ENCODE peak calls at places on chromosomes 3 and 15, in four cellular contexts. One of them, this sample, is unnamed.

GRCh38 chr3:189787622-189788021 is 156.4 kb downstream of the TP63 start:
- DNase-seq in breast epithelium: no peak
- DNase-seq in right atrium auricular region: no peak
- DNase-seq in H9: no peak
- DNase-seq in this sample: no peak

GRCh38 chr15:26790118-26790517 is 17.3 kb upstream of the GABRB3 start:
- DNase-seq in right atrium auricular region: no peak
- DNase-seq in breast epithelium: no peak
- DNase-seq in H9: no peak
- DNase-seq in this sample: no peak

GRCh38 chr3:187662848-187663407 is 7.3 kb downstream of the SST start:
- DNase-seq in breast epithelium: no peak
- DNase-seq in right atrium auricular region: no peak
- DNase-seq in H9: no peak
- DNase-seq in this sample: no peak

GRCh38 chr15:68578175-68578959 is 426 bp upstream of the CORO2B start:
- DNase-seq in right atrium auricular region: peak; percentile 86
- DNase-seq in H9: peak; percentile 65
- DNase-seq in breast epithelium: peak; percentile 41
- DNase-seq in this sample: no peak

GRCh38 chr3:47542614-47543173 is 29.2 kb upstream of the ELP6 start:
- DNase-seq in H9: no peak
- DNase-seq in breast epithelium: no peak
- DNase-seq in right atrium auricular region: no peak
- DNase-seq in this sample: no peak

GRCh38 chr3:71875461-71875947 is 90.6 kb upstream of the PROK2 start:
- DNase-seq in breast epithelium: peak; percentile 65
- DNase-seq in right atrium auricular region: no peak
- DNase-seq in H9: peak; percentile 94
- DNase-seq in this sample: peak; percentile 55

GRCh38 chr3:63034106-63034505 is 158.9 kb upstream of the CADPS start:
- DNase-seq in right atrium auricular region: no peak
- DNase-seq in H9: no peak
- DNase-seq in breast epithelium: no peak
- DNase-seq in this sample: no peak

GRCh38 chr15:66936115-66936863 is 129.1 kb upstream of the SMAD3 start:
- DNase-seq in right atrium auricular region: no peak
- DNase-seq in H9: no peak
- DNase-seq in breast epithelium: no peak
- DNase-seq in this sample: no peak

GRCh38 chr15:31262901-31263671 is 63.5 kb upstream of the KLF13 start:
- DNase-seq in H9: no peak
- DNase-seq in breast epithelium: no peak
- DNase-seq in right atrium auricular region: peak; percentile 66
- DNase-seq in this sample: no peak

DNA sequence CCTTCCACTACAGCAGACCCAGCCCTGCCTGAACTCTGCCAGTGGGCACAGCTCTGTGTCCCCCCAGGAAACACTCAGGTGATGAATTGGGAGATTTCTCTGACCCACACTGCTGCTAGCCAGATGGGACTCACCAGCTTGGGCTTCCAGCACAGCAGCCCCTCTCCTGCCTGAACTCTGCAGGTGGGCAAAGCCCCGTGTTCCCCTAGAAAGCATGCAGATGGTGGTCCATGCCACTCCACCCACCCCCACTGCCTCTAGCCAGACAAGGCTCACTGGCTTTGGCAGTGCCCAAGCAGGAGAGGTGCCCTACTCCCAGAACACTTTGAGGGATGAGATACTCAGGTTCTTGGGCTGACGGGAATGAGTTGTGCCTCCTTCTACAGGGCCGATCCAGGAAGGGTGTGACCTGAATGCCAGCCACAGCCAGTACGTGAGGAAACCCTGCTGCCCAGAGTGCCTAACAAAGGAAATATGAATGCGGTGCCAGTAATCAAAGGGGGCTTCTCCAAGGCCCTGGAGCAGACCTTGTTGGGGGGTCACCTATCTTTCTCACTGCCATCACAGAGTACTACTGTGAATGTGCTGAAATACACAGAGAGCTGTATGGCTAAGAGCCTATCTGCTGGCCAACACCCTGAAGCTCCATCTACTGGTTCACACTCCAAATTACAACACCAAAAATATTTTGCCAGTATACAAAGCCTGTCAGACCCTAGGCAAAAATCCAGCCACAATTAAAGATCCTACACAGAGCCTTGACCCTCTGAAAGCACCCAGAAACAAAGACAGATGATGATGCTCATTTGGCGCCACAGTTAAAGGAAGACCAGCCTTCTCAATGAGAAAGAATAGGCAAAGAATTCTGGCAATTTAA is 61.9 kb downstream of the BTLA start:
- DNase-seq in H9: peak; percentile 45
- DNase-seq in right atrium auricular region: no peak
- DNase-seq in breast epithelium: no peak
- DNase-seq in this sample: no peak
- TF ChIP-seq CTCF in H9: peak; percentile 70
- TF ChIP-seq CTCF in right atrium auricular region: peak; percentile 25
- TF ChIP-seq CTCF in breast epithelium: no peak
- TF ChIP-seq CTCF in this sample: peak; percentile 6

DNA sequence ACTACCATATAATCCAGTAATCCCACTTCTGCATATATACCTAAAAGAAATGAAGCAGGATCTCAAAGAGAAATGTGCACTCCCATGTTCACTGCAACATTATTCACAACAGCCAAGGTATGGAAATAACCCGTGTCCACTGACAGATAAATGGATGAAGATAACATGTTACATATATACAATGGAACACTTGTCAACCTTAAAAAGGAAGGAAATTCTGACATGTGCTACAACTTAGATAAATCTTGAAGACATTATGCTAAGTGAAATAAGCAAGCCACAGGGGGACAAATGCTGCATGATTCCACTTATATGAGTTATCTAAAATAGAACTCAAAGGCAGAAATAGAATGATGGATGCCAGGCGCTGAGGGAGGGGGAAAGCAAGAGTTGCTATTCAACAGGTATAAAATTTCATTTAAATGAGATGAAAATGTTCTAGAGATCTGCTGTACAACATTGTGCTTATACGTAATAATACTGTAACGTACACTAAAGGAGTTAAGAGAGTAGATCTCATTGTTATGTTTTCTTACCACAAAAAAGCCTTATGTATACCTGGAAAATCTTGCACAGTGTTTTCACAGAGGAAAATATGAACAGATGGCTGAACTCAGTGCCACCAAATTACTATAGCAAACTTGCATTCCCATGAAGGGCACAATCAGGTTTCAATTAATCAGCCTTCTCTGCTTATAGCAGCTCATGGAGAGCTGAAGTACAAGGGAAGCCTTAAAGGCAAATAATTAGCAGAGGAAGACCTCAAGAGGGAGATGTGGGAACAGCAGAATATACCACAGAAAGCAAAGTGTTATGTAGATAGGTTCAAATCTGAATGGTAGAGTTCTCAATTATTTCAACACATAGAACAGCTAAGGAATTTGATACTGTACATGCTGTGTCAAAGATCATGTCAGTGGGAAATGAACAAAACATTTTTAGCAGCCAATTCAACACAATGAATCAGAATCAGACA is 8.0 kb upstream of the VPS39 start:
- DNase-seq in H9: no peak
- DNase-seq in right atrium auricular region: no peak
- DNase-seq in breast epithelium: no peak
- DNase-seq in this sample: no peak
- TF ChIP-seq CTCF in H9: peak; percentile 22
- TF ChIP-seq CTCF in right atrium auricular region: peak; percentile 37
- TF ChIP-seq CTCF in breast epithelium: no peak
- TF ChIP-seq CTCF in this sample: peak; percentile 37

DNA sequence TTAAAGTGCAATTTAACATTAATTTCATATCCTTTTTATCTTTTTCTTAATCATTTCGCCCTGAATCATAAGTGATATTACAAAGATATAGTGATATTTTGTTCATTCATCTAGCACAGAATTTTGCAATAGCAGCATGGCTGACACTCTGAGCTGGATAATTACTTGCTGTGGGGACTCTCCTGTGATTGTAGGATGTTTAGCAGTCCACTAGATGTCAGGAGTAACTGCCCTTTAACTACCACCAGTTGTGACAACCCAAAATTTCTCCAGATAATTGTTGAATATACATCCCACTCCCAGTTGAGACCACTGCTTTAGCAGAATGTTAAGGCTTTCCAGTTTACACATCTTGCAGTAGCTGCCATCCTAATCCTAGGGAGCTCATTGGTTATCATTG is 196.8 kb upstream of the MBNL1 start:
- DNase-seq in H9: no peak
- DNase-seq in breast epithelium: no peak
- DNase-seq in right atrium auricular region: no peak
- DNase-seq in this sample: no peak
- TF ChIP-seq CTCF in H9: peak; percentile 69
- TF ChIP-seq CTCF in breast epithelium: no peak
- TF ChIP-seq CTCF in right atrium auricular region: peak; percentile 58
- TF ChIP-seq CTCF in this sample: peak; percentile 9

GRCh38 chr15:33425149-33425548 is 114.4 kb downstream of the RYR3 start:
- DNase-seq in breast epithelium: no peak
- DNase-seq in H9: no peak
- DNase-seq in right atrium auricular region: peak; percentile 63
- DNase-seq in this sample: no peak

GRCh38 chr15:33424025-33424424 is 113.3 kb downstream of the RYR3 start:
- DNase-seq in H9: no peak
- DNase-seq in breast epithelium: no peak
- DNase-seq in right atrium auricular region: no peak
- DNase-seq in this sample: no peak
- TF ChIP-seq CTCF in H9: no peak
- TF ChIP-seq CTCF in breast epithelium: no peak
- TF ChIP-seq CTCF in right atrium auricular region: no peak
- TF ChIP-seq CTCF in this sample: no peak

GRCh38 chr3:45677045-45677436 is 12.2 kb upstream of the SACM1L start:
- DNase-seq in right atrium auricular region: no peak
- DNase-seq in H9: no peak
- DNase-seq in breast epithelium: peak; percentile 79
- DNase-seq in this sample: no peak

GRCh38 chr3:45679805-45680204 is 9.4 kb upstream of the SACM1L start:
- DNase-seq in right atrium auricular region: no peak
- DNase-seq in H9: no peak
- DNase-seq in breast epithelium: no peak
- DNase-seq in this sample: no peak

GRCh38 chr3:45677841-45678240 is 11.4 kb upstream of the SACM1L start:
- DNase-seq in breast epithelium: peak; percentile 79
- DNase-seq in H9: no peak
- DNase-seq in right atrium auricular region: no peak
- DNase-seq in this sample: no peak

GRCh38 chr3:45673273-45673672 is 15.9 kb upstream of the SACM1L start:
- DNase-seq in breast epithelium: no peak
- DNase-seq in H9: peak; percentile 70
- DNase-seq in right atrium auricular region: no peak
- DNase-seq in this sample: no peak

GRCh38 chr3:45676248-45677044 is 12.8 kb upstream of the SACM1L start:
- DNase-seq in right atrium auricular region: no peak
- DNase-seq in H9: no peak
- DNase-seq in breast epithelium: no peak
- DNase-seq in this sample: no peak
- TF ChIP-seq CTCF in right atrium auricular region: no peak
- TF ChIP-seq CTCF in H9: no peak
- TF ChIP-seq CTCF in breast epithelium: no peak
- TF ChIP-seq CTCF in this sample: no peak

DNA sequence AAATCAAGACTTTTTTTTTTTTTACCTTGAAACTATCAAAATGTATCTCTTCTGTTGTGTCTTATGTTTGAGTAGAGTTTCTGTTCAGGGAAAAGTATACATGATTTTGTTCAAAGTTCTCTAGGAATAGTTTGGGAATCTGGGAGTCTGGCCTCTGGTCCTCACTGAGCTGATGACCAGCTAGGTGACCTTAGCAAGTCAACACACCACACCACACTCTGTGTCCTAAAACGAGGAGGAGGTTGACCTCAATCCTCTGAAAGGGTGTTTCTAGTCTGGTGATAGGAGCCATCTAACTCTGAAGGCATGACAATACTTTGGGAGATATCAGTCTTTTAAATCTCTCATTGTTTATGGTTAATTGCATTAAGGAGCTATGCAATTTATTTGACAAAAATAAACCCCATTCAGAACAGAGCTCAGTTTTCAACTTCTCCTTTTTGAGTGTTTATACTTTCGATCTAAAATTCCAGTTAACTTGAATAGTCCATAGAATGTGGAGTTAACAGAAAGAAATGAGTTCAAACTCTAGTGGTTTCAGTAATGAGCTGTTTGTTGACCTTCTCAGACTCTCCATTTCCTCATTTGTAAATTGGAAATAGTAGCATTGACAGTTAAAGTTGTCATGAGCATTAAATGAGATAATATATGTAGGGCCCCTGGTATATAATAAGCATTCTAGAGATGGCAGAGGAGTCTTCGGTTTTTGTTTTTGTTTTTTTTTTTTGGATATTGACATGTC is 112.2 kb upstream of the LRRN1 start:
- DNase-seq in H9: no peak
- DNase-seq in right atrium auricular region: no peak
- DNase-seq in breast epithelium: no peak
- DNase-seq in this sample: no peak
- TF ChIP-seq CTCF in H9: no peak
- TF ChIP-seq CTCF in right atrium auricular region: no peak
- TF ChIP-seq CTCF in breast epithelium: no peak
- TF ChIP-seq CTCF in this sample: no peak

GRCh38 chr3:191362524-191363090 is 32.3 kb upstream of the UTS2B start:
- DNase-seq in breast epithelium: no peak
- DNase-seq in H9: no peak
- DNase-seq in right atrium auricular region: no peak
- DNase-seq in this sample: no peak
- TF ChIP-seq CTCF in breast epithelium: no peak
- TF ChIP-seq CTCF in H9: no peak
- TF ChIP-seq CTCF in right atrium auricular region: no peak
- TF ChIP-seq CTCF in this sample: no peak